ENCODE peak calls at places on chromosomes 5 and 9, in seven cellular contexts. K is stimulated activated CD8-positive, alpha-beta memory T cell treated with anti-CD3 and anti-CD28 coated beads, Interleukin-12 subunit alpha, Interleukin-12 subunit beta, amount 100 ng/mL, for 1 hour; L is effector memory CD4-positive, alpha-beta T cell; W is tibial nerve; R is GM03348; U is adrenal gland; C is fibroblast of pulmonary artery. D is an unnamed sample.

GRCh38 chr5:173454764-173455598 is 126.8 kb upstream of the STC2 start:
- DNase-seq in K (no peak), L (no peak), W (no peak), R (peak), U (peak), C (peak), D (no peak)

GRCh38 chr9:134165357-134166315 is 1.3 kb upstream of the RNU6ATAC start:
- DNase-seq in K (no peak), L (peak), W (no peak), R (no peak), U (no peak), C (peak), D (peak)

GRCh38 chr9:135224921-135225541 is 137.6 kb downstream of the OLFM1 start:
- DNase-seq in K (no peak), L (no peak), W (no peak), R (no peak), U (no peak), C (no peak), D (no peak)

GRCh38 chr9:2686884-2687283 is 30.4 kb upstream of the KCNV2 start:
- DNase-seq in K (no peak), L (no peak), W (no peak), R (no peak), U (no peak), C (no peak), D (no peak)

GRCh38 chr5:109413463-109413862 is 3.7 kb upstream of the PJA2 start:
- DNase-seq in K (no peak), L (no peak), W (no peak), R (no peak), U (no peak), C (peak), D (no peak)

GRCh38 chr5:132662925-132663770 is 5.2 kb downstream of the IL13 start:
- DNase-seq in K (no peak), L (no peak), W (no peak), R (peak), U (no peak), C (peak), D (no peak)

GRCh38 chr5:16033196-16033925 is 146.2 kb downstream of the MARCHF11 start:
- DNase-seq in K (no peak), L (no peak), W (no peak), R (no peak), U (no peak), C (no peak), D (no peak)

GRCh38 chr9:133002147-133003070 is 23.9 kb downstream of the GFI1B start:
- DNase-seq in K (no peak), L (no peak), W (no peak), R (no peak), U (no peak), C (no peak), D (no peak)

GRCh38 chr5:66498791-66499207 is 97.4 kb upstream of the MAST4 start:
- DNase-seq in K (no peak), L (no peak), W (no peak), R (peak), U (peak), C (peak), D (no peak)